ENCODE peak calls at places on chromosomes 16 and 17, in seven cellular contexts. A is heart left ventricle, W is GM23248, K is heart right ventricle, R is PC-9, B is hepatocyte, D is testis. N is an unnamed sample. For H3K4me1 and H3K27me3, the result is how much of the 10 kb centered on the place peaks cover.

GRCh38 chr16:84973226-84973625 is 38.1 kb downstream of the ZDHHC7 start:
- DNase-seq in B (no peak), D (no peak), R (no peak), W (peak), K (no peak), A (no peak), N (no peak)

GRCh38 chr16:11621920-11622651 is 35.4 kb upstream of the LITAF start:
- DNase-seq in R (no peak), W (peak), K (no peak), B (no peak), D (no peak), A (peak), N (peak)

GRCh38 chr17:33955461-33955860 is 299.6 kb upstream of the CCL2 start:
- DNase-seq in B (no peak), D (no peak), A (no peak), R (no peak), K (no peak), W (no peak), N (no peak)

GRCh38 chr17:60749708-60750107 is 72.1 kb downstream of the BCAS3 start:
- DNase-seq in D (no peak), A (no peak), R (no peak), K (no peak), B (no peak), W (no peak), N (no peak)

GRCh38 chr16:59905628-59906027 is 1171.5 kb upstream of the GOT2 start:
- DNase-seq in W (peak), K (no peak), B (no peak), D (no peak), A (no peak), R (no peak), N (no peak)

GRCh38 chr17:41967141-41967920 is 736 bp downstream of the CNP start:
- DNase-seq in A (peak), K (no peak), B (no peak), R (no peak), D (peak), W (peak), N (peak)

GRCh38 chr17:43774304-43775250 is 4.2 kb downstream of the DUSP3 start:
- DNase-seq in W (no peak), A (no peak), D (no peak), B (no peak), K (no peak), R (no peak), N (no peak)

GRCh38 chr16:84774810-84775209 is 45.0 kb upstream of the CRISPLD2 start:
- DNase-seq in D (no peak), K (no peak), R (peak), W (peak), B (no peak), A (no peak), N (no peak)

GRCh38 chr17:27455914-27456680 is at the start of gene KSR1:
- DNase-seq in K (peak), A (peak), B (peak), R (peak), D (peak), W (peak), N (peak)

GRCh38 chr16:67280090-67281015 is 1.0 kb downstream of the PLEKHG4 start:
- DNase-seq in B (no peak), K (no peak), A (peak), R (no peak), W (no peak), D (no peak), N (no peak)

GRCh38 chr17:7184091-7184488 is 4.9 kb upstream of the ASGR1 start:
- DNase-seq in D (no peak), W (no peak), A (peak), R (no peak), K (no peak), B (peak), N (peak)

GRCh38 chr17:78751447-78752067 is 30.5 kb downstream of the CYTH1 start:
- DNase-seq in R (no peak), K (no peak), B (no peak), A (no peak), D (no peak), W (no peak), N (no peak)
- H3K4me1 ChIP-seq in R (under half), K (under half), B (under half), A (under half), D (under half), W (under half), N (under half)

DNA sequence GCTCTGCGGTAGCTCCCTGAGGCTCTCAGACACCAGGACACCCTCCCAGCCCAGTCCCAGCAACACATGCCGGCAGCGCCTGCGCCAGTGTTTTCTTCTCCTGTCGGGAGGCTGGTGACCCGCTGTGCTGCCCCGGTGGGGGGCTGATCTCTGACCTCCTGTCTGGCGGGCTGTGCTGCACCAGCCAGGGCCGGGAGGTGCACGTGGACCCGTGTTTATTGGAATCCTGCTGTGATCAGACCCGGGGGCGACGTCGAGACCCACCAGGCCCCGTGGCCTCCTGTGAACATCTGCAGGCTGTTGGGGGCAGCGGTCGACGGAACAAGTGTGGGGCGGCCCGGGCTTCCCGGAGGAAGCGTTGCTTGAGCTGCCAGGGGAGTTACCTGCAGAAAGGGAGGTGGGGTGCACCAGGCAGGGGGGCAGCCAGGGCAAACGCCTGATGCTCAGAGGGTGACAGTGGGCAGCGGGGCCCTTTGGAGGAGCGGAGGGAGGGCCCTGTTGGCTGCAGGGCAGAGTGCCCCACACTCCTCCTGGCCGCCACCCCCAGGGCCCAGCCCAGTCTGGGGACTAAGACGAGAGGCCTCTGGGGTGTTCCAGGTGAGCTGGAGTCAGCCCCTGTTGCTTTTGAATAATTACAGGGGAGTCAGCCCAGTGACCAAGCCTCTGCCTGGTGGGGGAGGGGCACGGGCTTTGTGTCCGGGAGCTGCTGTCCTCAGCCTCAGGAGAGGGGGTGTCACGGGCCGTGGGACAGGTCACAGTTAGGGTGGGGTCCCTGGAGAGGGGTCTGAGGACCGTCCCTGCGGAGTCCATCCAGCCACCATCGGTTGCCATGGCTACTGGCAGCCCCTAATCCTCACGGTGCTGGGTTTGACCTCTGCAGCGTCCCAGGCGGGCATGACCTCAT is 2.2 kb upstream of the SSTR5 start:
- DNase-seq in W (no peak), A (no peak), D (no peak), B (no peak), R (no peak), K (no peak), N (no peak)
- H3K27me3 ChIP-seq in W (under half), A (half or more), D (under half), B (under half), R (under half), K (half or more), N (under half)

GRCh38 chr16:24730914-24731313 is 1.5 kb downstream of the TNRC6A start:
- DNase-seq in W (no peak), B (no peak), D (no peak), A (no peak), R (no peak), K (no peak), N (no peak)
- H3K4me1 ChIP-seq in W (under half), B (under half), D (under half), A (half or more), R (under half), K (under half), N (under half)

GRCh38 chr16:88939814-88940195 is 37.2 kb downstream of the CBFA2T3 start:
- DNase-seq in B (no peak), W (no peak), R (no peak), D (no peak), A (peak), K (peak), N (peak)

GRCh38 chr16:88936008-88936912 is 40.7 kb downstream of the CBFA2T3 start:
- DNase-seq in W (peak), K (peak), R (peak), D (peak), B (no peak), A (peak), N (peak)

GRCh38 chr16:88938933-88939813 is 37.8 kb downstream of the CBFA2T3 start:
- DNase-seq in A (peak), D (no peak), B (no peak), W (peak), K (peak), R (no peak), N (peak)

GRCh38 chr16:88938119-88938932 is 38.7 kb downstream of the CBFA2T3 start:
- DNase-seq in W (no peak), K (no peak), A (no peak), D (no peak), R (no peak), B (no peak), N (peak)

DNA sequence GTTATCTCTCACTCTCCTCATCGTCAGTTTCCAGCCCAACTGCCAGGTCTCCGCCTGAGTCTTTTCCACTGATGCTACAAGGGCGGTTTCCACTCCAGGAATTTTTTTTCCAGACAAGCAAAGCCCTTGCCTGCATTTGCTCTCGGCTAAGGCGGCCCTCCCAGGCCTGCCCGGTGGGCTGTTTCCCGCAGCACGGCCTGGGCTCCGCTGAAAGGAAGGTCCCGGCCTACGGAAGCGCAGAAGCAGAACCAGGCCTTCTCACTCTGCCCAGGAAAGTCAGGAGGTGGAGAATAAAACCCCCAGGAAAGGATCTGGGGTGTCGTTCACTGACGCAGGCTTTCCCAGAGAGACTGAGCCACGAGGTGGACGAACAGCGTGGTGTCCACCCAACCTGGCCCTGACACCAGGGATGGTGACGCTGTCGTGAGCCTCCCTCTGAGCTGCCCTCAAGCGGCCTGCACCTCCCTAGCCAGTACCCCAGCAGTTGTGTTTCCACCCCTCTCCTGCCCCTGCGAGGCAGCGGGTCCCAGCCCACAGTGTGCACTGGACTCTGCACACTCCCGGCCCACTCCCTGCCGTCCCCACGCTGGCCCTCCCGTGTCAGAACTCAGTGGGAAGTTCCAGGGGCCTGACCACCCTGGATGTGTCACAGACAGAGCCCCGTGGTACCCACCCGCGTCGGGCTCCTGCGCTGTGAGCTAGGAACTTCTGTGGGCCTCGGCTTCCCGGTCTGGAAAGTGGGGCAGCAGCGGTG is 39.9 kb downstream of the CBFA2T3 start:
- DNase-seq in R (no peak), A (no peak), W (no peak), K (no peak), B (no peak), D (no peak), N (peak)
- H3K27me3 ChIP-seq in R (under half), A (under half), W (half or more), K (under half), B (under half), D (under half), N (under half)

DNA sequence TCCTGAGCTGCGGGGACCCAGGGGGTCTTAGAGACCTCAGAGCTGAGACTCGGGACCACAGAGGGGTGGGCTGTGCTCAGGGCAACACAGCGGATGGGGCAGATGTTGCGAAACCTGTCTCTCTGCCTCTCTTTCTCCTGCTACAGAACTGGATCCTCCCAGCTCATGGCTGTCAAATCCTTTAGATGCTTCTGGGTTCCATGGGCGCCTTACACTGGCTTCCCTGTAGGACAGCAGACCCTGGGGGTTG is 288.9 kb downstream of the SEC14L1 start:
- DNase-seq in W (no peak), A (no peak), B (no peak), D (no peak), R (no peak), K (no peak), N (no peak)
- H3K4me1 ChIP-seq in W (half or more), A (half or more), B (half or more), D (half or more), R (under half), K (half or more), N (under half)

DNA sequence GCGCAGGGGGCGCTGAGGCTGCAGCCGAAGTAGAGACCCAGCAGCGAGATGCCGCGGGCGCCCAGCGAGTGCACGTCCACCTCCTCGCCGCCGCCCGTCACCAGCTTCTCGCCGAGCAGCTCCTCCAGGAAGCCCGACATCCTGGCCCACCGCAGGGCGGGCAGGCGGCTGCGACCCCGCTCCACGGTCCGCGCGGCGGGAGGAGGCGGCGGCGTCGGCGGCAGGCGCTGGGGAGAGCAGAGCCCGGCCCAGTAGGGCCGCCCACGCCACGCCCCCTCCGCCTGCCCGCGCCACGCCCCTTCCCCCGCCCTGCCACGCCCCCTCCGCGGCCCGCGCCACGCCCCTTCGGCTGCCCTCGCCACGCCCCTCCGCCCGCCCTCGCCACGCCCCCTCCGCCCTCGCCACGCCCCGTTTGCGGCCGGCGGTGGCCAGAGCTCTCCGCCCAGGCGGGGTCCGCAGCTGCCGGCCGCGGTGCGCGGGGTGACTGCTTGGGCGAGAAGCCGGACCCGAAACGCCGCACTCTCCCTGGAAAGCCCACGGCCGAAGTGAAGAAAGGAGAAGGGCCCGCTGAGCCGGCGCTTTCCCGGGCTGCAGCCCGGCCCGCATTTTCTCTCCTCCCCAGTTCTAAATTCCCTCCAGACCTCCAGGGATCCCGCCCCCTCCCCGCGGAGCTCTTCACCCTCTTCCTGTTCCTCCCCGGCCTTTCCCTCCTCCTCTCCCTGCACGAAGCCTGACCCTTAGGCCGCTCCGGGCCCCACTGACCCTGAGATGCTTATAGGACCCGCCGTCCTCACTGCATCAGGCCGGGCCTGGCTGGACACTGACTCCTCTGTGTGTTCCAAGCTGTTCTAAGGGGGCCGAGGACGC is at the start of gene NXN:
- DNase-seq in D (peak), K (peak), A (peak), R (peak), B (peak), W (peak), N (peak)
- H3K27me3 ChIP-seq in D (under half), K (under half), A (under half), R (under half), B (under half), W (under half), N (under half)

GRCh38 chr17:19648475-19649406 is at the start of gene ALDH3A2:
- DNase-seq in R (peak), W (peak), K (peak), A (peak), B (peak), D (peak), N (peak)

GRCh38 chr17:19647697-19648474 is 665 bp upstream of the ALDH3A2 start:
- DNase-seq in W (peak), R (peak), A (peak), K (peak), D (peak), B (peak), N (peak)

GRCh38 chr17:19652595-19652994 is 4.0 kb downstream of the ALDH3A2 start:
- DNase-seq in D (no peak), K (no peak), B (no peak), A (no peak), R (no peak), W (peak), N (peak)

GRCh38 chr17:19651461-19652238 is 3.1 kb downstream of the ALDH3A2 start:
- DNase-seq in K (no peak), R (peak), B (no peak), D (no peak), A (no peak), W (no peak), N (no peak)

GRCh38 chr17:19650826-19651225 is 2.3 kb downstream of the ALDH3A2 start:
- DNase-seq in R (peak), A (no peak), B (no peak), D (no peak), W (peak), K (no peak), N (no peak)
- H3K4me1 ChIP-seq in R (under half), A (under half), B (under half), D (under half), W (under half), K (under half), N (under half)

N was measured in right cardiac atrium.